ENCODE peak calls at places on chromosomes 13 and 19, in ten cellular contexts. P is fibroblast of villous mesenchyme, K is endodermal cell, N is uterus, Q is heart right ventricle, U is hepatocyte, V is astrocyte of the cerebellum, M is psoas muscle, O is AG09309, Z is Panc1. H is an unnamed sample.

GRCh38 chr13:53198017-53198416 is 169.4 kb downstream of the OLFM4 start:
- DNase-seq in P (no peak), K (no peak), N (no peak), Q (no peak), U (no peak), V (no peak), M (no peak), O (no peak), Z (no peak), H (no peak)

GRCh38 chr19:58406818-58407657 is 1.4 kb upstream of the ZNF584 start:
- DNase-seq in P (no peak), K (peak), N (no peak), Q (no peak), U (peak), V (no peak), M (no peak), O (no peak), Z (no peak), H (peak)

GRCh38 chr19:6048808-6049405 is 61.4 kb downstream of the RFX2 start:
- DNase-seq in P (peak), K (peak), N (peak), Q (peak), U (peak), V (no peak), M (peak), O (no peak), Z (peak), H (peak)

GRCh38 chr19:55304279-55304978 is 20.6 kb downstream of the BRSK1 start:
- DNase-seq in P (peak), K (peak), N (peak), Q (no peak), U (peak), V (no peak), M (peak), O (no peak), Z (no peak), H (peak)

GRCh38 chr13:50844181-50844875 is 836 bp upstream of the DLEU7 start:
- DNase-seq in P (no peak), K (no peak), N (no peak), Q (no peak), U (no peak), V (no peak), M (no peak), O (no peak), Z (no peak), H (no peak)

GRCh38 chr19:31334849-31335624 is 14.2 kb downstream of the TSHZ3 start:
- DNase-seq in P (peak), K (no peak), N (peak), Q (no peak), U (no peak), V (no peak), M (no peak), O (no peak), Z (no peak), H (peak)

GRCh38 chr19:55240713-55241020 is 12.1 kb upstream of the TMEM86B start:
- DNase-seq in P (no peak), K (no peak), N (no peak), Q (no peak), U (no peak), V (no peak), M (no peak), O (no peak), Z (no peak), H (no peak)

GRCh38 chr13:19062019-19062646 is 119.5 kb downstream of the TUBA3C start:
- DNase-seq in P (no peak), K (no peak), N (no peak), Q (no peak), U (no peak), V (no peak), M (no peak), O (no peak), Z (no peak), H (no peak)

GRCh38 chr13:71417205-71417604 is 449.8 kb downstream of the DACH1 start:
- DNase-seq in P (no peak), K (no peak), N (no peak), Q (no peak), U (no peak), V (no peak), M (no peak), O (no peak), Z (no peak), H (peak)

GRCh38 chr13:72884111-72884510 is 102.2 kb downstream of the PIBF1 start:
- DNase-seq in P (no peak), K (no peak), N (no peak), Q (no peak), U (no peak), V (no peak), M (no peak), O (no peak), Z (no peak), H (no peak)

GRCh38 chr13:49367640-49368431 is 76.0 kb downstream of the CAB39L start:
- DNase-seq in P (peak), K (no peak), N (no peak), Q (no peak), U (no peak), V (peak), M (no peak), O (no peak), Z (no peak), H (peak)
- H3K4me3 ChIP-seq in P (no peak), K (no peak), N (no peak), Q (no peak), U (no peak), V (no peak), M (no peak), O (no peak), Z (no peak), H (no peak)

GRCh38 chr19:17777840-17778620 is 16.9 kb upstream of the B3GNT3 start:
- DNase-seq in P (peak), K (peak), N (no peak), Q (peak), U (peak), V (no peak), M (peak), O (no peak), Z (no peak), H (peak)

GRCh38 chr19:17778621-17779280 is 16.2 kb upstream of the B3GNT3 start:
- DNase-seq in P (no peak), K (peak), N (no peak), Q (no peak), U (no peak), V (no peak), M (no peak), O (no peak), Z (no peak), H (no peak)

GRCh38 chr19:17772172-17772571 is 20.9 kb downstream of the FCHO1 start:
- DNase-seq in P (no peak), K (no peak), N (no peak), Q (no peak), U (no peak), V (no peak), M (no peak), O (no peak), Z (no peak), H (peak)

GRCh38 chr19:17775991-17776803 is 18.7 kb upstream of the B3GNT3 start:
- DNase-seq in P (peak), K (no peak), N (no peak), Q (no peak), U (no peak), V (no peak), M (no peak), O (no peak), Z (no peak), H (peak)

DNA sequence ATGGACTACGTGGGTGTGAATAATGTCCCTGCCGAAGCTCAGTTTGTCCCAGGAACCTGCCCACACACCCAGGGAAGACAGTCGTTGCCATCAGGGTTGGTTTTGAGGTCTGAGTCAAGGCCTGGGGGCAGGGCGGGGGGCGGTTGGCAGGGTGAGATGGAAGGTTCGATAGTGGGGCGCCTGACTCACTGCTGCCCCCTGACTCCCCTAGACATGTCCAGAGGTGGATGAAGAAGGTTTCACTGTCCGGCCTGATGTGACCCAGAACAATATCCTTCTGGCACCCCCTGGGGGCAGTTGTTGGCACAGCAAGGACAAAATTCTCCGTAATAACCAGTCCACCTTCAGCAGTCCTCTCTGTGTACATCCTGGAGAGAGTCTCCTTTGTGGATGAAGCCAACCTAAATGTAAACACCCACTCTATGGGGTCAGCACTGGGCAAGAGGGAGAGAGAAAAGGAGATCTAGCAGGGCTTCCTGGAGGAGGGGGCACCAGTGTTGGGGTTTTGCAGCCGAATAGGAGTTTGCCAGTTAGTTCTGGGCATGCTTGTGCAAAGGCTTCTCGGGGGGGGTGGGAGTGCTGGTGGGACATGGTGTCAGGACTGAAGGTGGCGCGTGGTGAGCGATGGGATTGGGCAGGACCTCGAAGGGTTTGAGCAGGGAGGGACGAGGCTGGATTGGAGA is 19.6 kb upstream of the B3GNT3 start:
- DNase-seq in P (peak), K (peak), N (no peak), Q (no peak), U (peak), V (no peak), M (no peak), O (no peak), Z (no peak), H (peak)
- TF ChIP-seq CTCF in P (peak), K (peak), N (peak), Q (peak), U (peak), V (peak), M (no peak), O (peak), Z (peak), H (peak)

GRCh38 chr13:43492281-43492680 is 294.5 kb downstream of the ENOX1 start:
- DNase-seq in P (no peak), K (no peak), N (no peak), Q (no peak), U (no peak), V (no peak), M (no peak), O (no peak), Z (no peak), H (no peak)

GRCh38 chr13:43484432-43485225 is 302.1 kb downstream of the ENOX1 start:
- DNase-seq in P (no peak), K (no peak), N (no peak), Q (no peak), U (no peak), V (no peak), M (no peak), O (no peak), Z (no peak), H (no peak)

GRCh38 chr13:43487885-43488284 is 298.9 kb downstream of the ENOX1 start:
- DNase-seq in P (no peak), K (no peak), N (no peak), Q (no peak), U (no peak), V (no peak), M (no peak), O (no peak), Z (no peak), H (no peak)

GRCh38 chr13:43489168-43489730 is 297.5 kb downstream of the ENOX1 start:
- DNase-seq in P (peak), K (no peak), N (peak), Q (peak), U (peak), V (no peak), M (peak), O (no peak), Z (no peak), H (no peak)

DNA sequence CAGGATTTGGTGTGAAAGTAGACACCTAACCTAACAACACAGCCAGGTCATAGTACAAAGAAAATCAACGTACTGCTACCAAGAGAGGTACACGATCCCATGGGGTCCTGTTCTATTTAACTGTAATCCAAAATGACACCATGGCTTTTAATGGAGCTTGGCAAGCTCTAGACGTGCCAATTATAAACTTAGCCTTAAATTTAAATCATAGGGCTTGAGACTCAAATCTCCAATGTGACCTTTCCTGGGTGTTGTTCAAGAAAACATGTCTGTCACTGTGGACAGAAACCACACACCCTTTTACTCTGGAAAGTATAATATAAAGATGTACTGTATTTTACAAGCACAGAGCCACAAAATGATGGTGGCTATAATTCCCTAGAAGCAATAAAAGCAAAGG is 299.3 kb downstream of the ENOX1 start:
- DNase-seq in P (peak), K (no peak), N (no peak), Q (no peak), U (no peak), V (no peak), M (no peak), O (no peak), Z (no peak), H (no peak)
- H3K4me3 ChIP-seq in P (no peak), K (no peak), N (no peak), Q (no peak), U (no peak), V (no peak), M (no peak), O (no peak), Z (no peak), H (no peak)

GRCh38 chr13:36370108-36370429 is 23.9 kb upstream of the SPART start:
- DNase-seq in P (no peak), K (no peak), N (no peak), Q (peak), U (no peak), V (no peak), M (peak), O (no peak), Z (no peak), H (no peak)
- TF ChIP-seq CTCF in P (no peak), K (no peak), N (no peak), Q (no peak), U (no peak), V (no peak), M (no peak), O (no peak), Z (no peak), H (no peak)

GRCh38 chr19:46623915-46624502 is 880 bp downstream of the PTGIR start:
- DNase-seq in P (no peak), K (no peak), N (no peak), Q (no peak), U (no peak), V (no peak), M (no peak), O (no peak), Z (no peak), H (no peak)
- H3K4me3 ChIP-seq in P (no peak), K (no peak), N (no peak), Q (peak), U (no peak), V (no peak), M (peak), O (peak), Z (no peak), H (no peak)

GRCh38 chr19:3039641-3040077 is 10.6 kb upstream of the TLE2 start:
- DNase-seq in P (no peak), K (peak), N (peak), Q (no peak), U (no peak), V (no peak), M (peak), O (no peak), Z (no peak), H (no peak)
- TF ChIP-seq CTCF in P (no peak), K (peak), N (no peak), Q (no peak), U (no peak), V (no peak), M (no peak), O (no peak), Z (no peak), H (no peak)

H was measured in choroid plexus epithelial cell.